ENCODE peak calls at places on chromosomes 12 and 14, in nine cellular contexts. One of them, this sample, is unnamed.

GRCh38 chr12:5511644-5512584 is 80.0 kb downstream of the NTF3 start:
- DNase-seq in ELR: peak; percentile 49
- DNase-seq in nucleus accumbens: peak; percentile 4
- DNase-seq in OCI-LY7: peak; percentile 81
- DNase-seq in stimulated activated CD4-positive, alpha-beta T cell treated with anti-CD3 and anti-CD28 coated beads, TNF-alpha, amount 100 ng/mL, for 24 hours: no peak
- DNase-seq in NCI-H774: no peak
- DNase-seq in neuronal stem cell: no peak
- DNase-seq in Peyer's patch: no peak
- DNase-seq in NCI-H2081: no peak
- DNase-seq in this sample: peak; percentile 81

GRCh38 chr12:107504503-107504885 is 181.1 kb upstream of the PWP1 start:
- DNase-seq in NCI-H774: no peak
- DNase-seq in neuronal stem cell: no peak
- DNase-seq in stimulated activated CD4-positive, alpha-beta T cell treated with anti-CD3 and anti-CD28 coated beads, TNF-alpha, amount 100 ng/mL, for 24 hours: no peak
- DNase-seq in ELR: no peak
- DNase-seq in OCI-LY7: no peak
- DNase-seq in Peyer's patch: no peak
- DNase-seq in NCI-H2081: peak; percentile 10
- DNase-seq in nucleus accumbens: no peak
- DNase-seq in this sample: no peak

GRCh38 chr12:57611116-57611809 is at the start of gene ARHGEF25:
- DNase-seq in Peyer's patch: no peak
- DNase-seq in NCI-H774: peak; percentile 47
- DNase-seq in stimulated activated CD4-positive, alpha-beta T cell treated with anti-CD3 and anti-CD28 coated beads, TNF-alpha, amount 100 ng/mL, for 24 hours: no peak
- DNase-seq in neuronal stem cell: peak; percentile 70
- DNase-seq in ELR: peak; percentile 71
- DNase-seq in OCI-LY7: no peak
- DNase-seq in NCI-H2081: peak; percentile 39
- DNase-seq in nucleus accumbens: peak; percentile 73
- DNase-seq in this sample: no peak

GRCh38 chr14:34692348-34692747 is 22.0 kb downstream of the CFL2 start:
- DNase-seq in stimulated activated CD4-positive, alpha-beta T cell treated with anti-CD3 and anti-CD28 coated beads, TNF-alpha, amount 100 ng/mL, for 24 hours: no peak
- DNase-seq in OCI-LY7: no peak
- DNase-seq in NCI-H774: no peak
- DNase-seq in nucleus accumbens: no peak
- DNase-seq in ELR: no peak
- DNase-seq in NCI-H2081: no peak
- DNase-seq in Peyer's patch: no peak
- DNase-seq in neuronal stem cell: no peak
- DNase-seq in this sample: no peak

GRCh38 chr12:54217774-54218221 is 29.0 kb upstream of the SMUG1 start:
- DNase-seq in OCI-LY7: peak; percentile 94
- DNase-seq in NCI-H774: peak; percentile 9
- DNase-seq in stimulated activated CD4-positive, alpha-beta T cell treated with anti-CD3 and anti-CD28 coated beads, TNF-alpha, amount 100 ng/mL, for 24 hours: no peak
- DNase-seq in ELR: peak; percentile 24
- DNase-seq in Peyer's patch: peak; percentile 72
- DNase-seq in neuronal stem cell: no peak
- DNase-seq in nucleus accumbens: peak; percentile 88
- DNase-seq in NCI-H2081: no peak
- DNase-seq in this sample: peak; percentile 84

GRCh38 chr14:47846008-47846407 is 170.6 kb upstream of the MDGA2 start:
- DNase-seq in NCI-H774: no peak
- DNase-seq in ELR: no peak
- DNase-seq in stimulated activated CD4-positive, alpha-beta T cell treated with anti-CD3 and anti-CD28 coated beads, TNF-alpha, amount 100 ng/mL, for 24 hours: no peak
- DNase-seq in NCI-H2081: no peak
- DNase-seq in OCI-LY7: no peak
- DNase-seq in nucleus accumbens: no peak
- DNase-seq in neuronal stem cell: no peak
- DNase-seq in Peyer's patch: no peak
- DNase-seq in this sample: peak; percentile 41

GRCh38 chr12:78209851-78210493 is 379.3 kb downstream of the NAV3 start:
- DNase-seq in nucleus accumbens: peak; percentile 16
- DNase-seq in NCI-H774: peak; percentile 96
- DNase-seq in stimulated activated CD4-positive, alpha-beta T cell treated with anti-CD3 and anti-CD28 coated beads, TNF-alpha, amount 100 ng/mL, for 24 hours: no peak
- DNase-seq in NCI-H2081: peak; percentile 99
- DNase-seq in Peyer's patch: no peak
- DNase-seq in neuronal stem cell: no peak
- DNase-seq in ELR: no peak
- DNase-seq in OCI-LY7: no peak
- DNase-seq in this sample: no peak

GRCh38 chr14:64953661-64954060 is 11.1 kb upstream of the GPX2 start:
- DNase-seq in stimulated activated CD4-positive, alpha-beta T cell treated with anti-CD3 and anti-CD28 coated beads, TNF-alpha, amount 100 ng/mL, for 24 hours: no peak
- DNase-seq in NCI-H2081: no peak
- DNase-seq in nucleus accumbens: no peak
- DNase-seq in ELR: no peak
- DNase-seq in Peyer's patch: no peak
- DNase-seq in OCI-LY7: no peak
- DNase-seq in neuronal stem cell: no peak
- DNase-seq in NCI-H774: no peak
- DNase-seq in this sample: no peak

GRCh38 chr14:50832935-50833607 is 2.1 kb upstream of the NIN start:
- DNase-seq in OCI-LY7: no peak
- DNase-seq in NCI-H2081: no peak
- DNase-seq in Peyer's patch: no peak
- DNase-seq in nucleus accumbens: peak; percentile 17
- DNase-seq in stimulated activated CD4-positive, alpha-beta T cell treated with anti-CD3 and anti-CD28 coated beads, TNF-alpha, amount 100 ng/mL, for 24 hours: no peak
- DNase-seq in ELR: no peak
- DNase-seq in neuronal stem cell: no peak
- DNase-seq in NCI-H774: no peak
- DNase-seq in this sample: no peak

GRCh38 chr14:37870947-37871346 is 275.5 kb downstream of the TTC6 start:
- DNase-seq in stimulated activated CD4-positive, alpha-beta T cell treated with anti-CD3 and anti-CD28 coated beads, TNF-alpha, amount 100 ng/mL, for 24 hours: no peak
- DNase-seq in NCI-H2081: no peak
- DNase-seq in OCI-LY7: no peak
- DNase-seq in ELR: no peak
- DNase-seq in Peyer's patch: no peak
- DNase-seq in neuronal stem cell: no peak
- DNase-seq in NCI-H774: no peak
- DNase-seq in nucleus accumbens: no peak
- DNase-seq in this sample: no peak

GRCh38 chr14:92998957-92999356 is 76.0 kb downstream of the CHGA start:
- DNase-seq in ELR: no peak
- DNase-seq in Peyer's patch: no peak
- DNase-seq in nucleus accumbens: no peak
- DNase-seq in neuronal stem cell: no peak
- DNase-seq in stimulated activated CD4-positive, alpha-beta T cell treated with anti-CD3 and anti-CD28 coated beads, TNF-alpha, amount 100 ng/mL, for 24 hours: no peak
- DNase-seq in NCI-H774: no peak
- DNase-seq in NCI-H2081: no peak
- DNase-seq in OCI-LY7: no peak
- DNase-seq in this sample: no peak

GRCh38 chr12:4109826-4110225 is 163.7 kb upstream of the CCND2 start:
- DNase-seq in neuronal stem cell: no peak
- DNase-seq in OCI-LY7: no peak
- DNase-seq in ELR: no peak
- DNase-seq in stimulated activated CD4-positive, alpha-beta T cell treated with anti-CD3 and anti-CD28 coated beads, TNF-alpha, amount 100 ng/mL, for 24 hours: no peak
- DNase-seq in NCI-H774: no peak
- DNase-seq in Peyer's patch: no peak
- DNase-seq in nucleus accumbens: no peak
- DNase-seq in NCI-H2081: no peak
- DNase-seq in this sample: no peak